ENCODE peak calls at places on chromosomes 7 and 10, in five cellular contexts. M is left lung, G is suprapubic skin, C is endodermal cell, H is A549. W is an unnamed sample.

GRCh38 chr7:5694221-5694754 is 87.2 kb downstream of the RNF216 start:
- DNase-seq in M (no peak), G (no peak), C (no peak), H (no peak), W (no peak)

GRCh38 chr7:54932818-54933543 is 85.8 kb upstream of the EGFR start:
- DNase-seq in M (peak; percentile 75), G (peak; percentile 70), C (peak; percentile 89), H (peak; percentile 69), W (peak; percentile 71)

GRCh38 chr7:18177815-18178660 is 150.4 kb upstream of the PRPS1L1 start:
- DNase-seq in M (no peak), G (no peak), C (peak; percentile 57), H (no peak), W (no peak)

GRCh38 chr10:30583778-30584415 is 45.7 kb downstream of the LYZL2 start:
- DNase-seq in M (peak; percentile 71), G (peak; percentile 72), C (no peak), H (peak; percentile 74), W (peak; percentile 77)

GRCh38 chr10:123154943-123155505 is 822 bp downstream of the BUB3 start:
- DNase-seq in M (no peak), G (no peak), C (peak; percentile 82), H (no peak), W (no peak)

GRCh38 chr7:17403996-17404395 is 105.5 kb downstream of the AHR start:
- DNase-seq in M (no peak), G (no peak), C (no peak), H (no peak), W (no peak)

GRCh38 chr7:103865442-103865841 is 124.0 kb downstream of the RELN start:
- DNase-seq in M (no peak), G (no peak), C (no peak), H (no peak), W (no peak)

GRCh38 chr10:49527850-49528249 is 11.1 kb downstream of the ERCC6 start:
- DNase-seq in M (no peak), G (no peak), C (no peak), H (no peak), W (no peak)

GRCh38 chr7:77476871-77477270 is 60.2 kb upstream of the PTPN12 start:
- DNase-seq in M (no peak), G (no peak), C (no peak), H (no peak), W (no peak)

GRCh38 chr10:117175215-117175900 is 21.9 kb upstream of the KCNK18 start:
- DNase-seq in M (peak; percentile 38), G (peak; percentile 66), C (peak; percentile 72), H (no peak), W (peak; percentile 51)

GRCh38 chr7:151454932-151455530 is 15.1 kb upstream of the CRYGN start:
- DNase-seq in M (no peak), G (peak; percentile 55), C (peak; percentile 51), H (no peak), W (no peak)

GRCh38 chr10:71743866-71744265 is 24.3 kb upstream of the C10orf105 start:
- DNase-seq in M (no peak), G (no peak), C (no peak), H (no peak), W (no peak)

GRCh38 chr10:63083904-63084689 is 49.0 kb upstream of the NRBF2 start:
- DNase-seq in M (no peak), G (peak; percentile 74), C (peak; percentile 65), H (peak; percentile 41), W (peak; percentile 74)

GRCh38 chr7:37901236-37901827 is 15.3 kb downstream of the SFRP4 start:
- DNase-seq in M (no peak), G (no peak), C (no peak), H (peak; percentile 51), W (no peak)

GRCh38 chr7:47591655-47592572 is 10.0 kb upstream of the TNS3 start:
- DNase-seq in M (no peak), G (no peak), C (no peak), H (peak; percentile 73), W (no peak)

GRCh38 chr7:111012799-111013675 is 77.9 kb upstream of the LRRN3 start:
- DNase-seq in M (no peak), G (no peak), C (no peak), H (no peak), W (no peak)

GRCh38 chr7:44693641-44694313 is 54.9 kb upstream of the ZMIZ2 start:
- DNase-seq in M (no peak), G (peak; percentile 45), C (no peak), H (no peak), W (no peak)

GRCh38 chr7:129605960-129606644 is 5.4 kb upstream of the NRF1 start:
- DNase-seq in M (no peak), G (no peak), C (no peak), H (no peak), W (no peak)

GRCh38 chr7:23020742-23021401 is 6.9 kb upstream of the HYCC1 start:
- DNase-seq in M (peak; percentile 39), G (peak; percentile 78), C (no peak), H (no peak), W (no peak)

GRCh38 chr10:21517983-21518628 is 7.4 kb downstream of the SKIDA1 start:
- DNase-seq in M (no peak), G (no peak), C (no peak), H (no peak), W (no peak)

GRCh38 chr10:59434463-59435326 is 72.3 kb upstream of the FAM13C start:
- DNase-seq in M (no peak), G (no peak), C (no peak), H (no peak), W (no peak)

GRCh38 chr10:79178614-79179403 is 110.0 kb downstream of the ZMIZ1 start:
- DNase-seq in M (no peak), G (no peak), C (peak; percentile 75), H (no peak), W (no peak)

GRCh38 chr7:107692501-107692900 is 31.9 kb downstream of the SLC26A4 start:
- DNase-seq in M (no peak), G (no peak), C (no peak), H (no peak), W (no peak)

GRCh38 chr7:127107601-127108007 is 145.1 kb downstream of the GRM8 start:
- DNase-seq in M (no peak), G (no peak), C (peak; percentile 89), H (peak; percentile 30), W (no peak)

GRCh38 chr7:117951285-117951684 is 78.0 kb upstream of the CTTNBP2 start:
- DNase-seq in M (no peak), G (no peak), C (no peak), H (no peak), W (no peak)

GRCh38 chr10:102312683-102313082 is 67.4 kb downstream of the GBF1 start:
- DNase-seq in M (no peak), G (no peak), C (no peak), H (no peak), W (no peak)

GRCh38 chr10:125035588-125036298 is 93.8 kb downstream of the ZRANB1 start:
- DNase-seq in M (no peak), G (no peak), C (no peak), H (no peak), W (no peak)

GRCh38 chr10:125034671-125035070 is 92.7 kb downstream of the ZRANB1 start:
- DNase-seq in M (no peak), G (no peak), C (no peak), H (no peak), W (no peak)

GRCh38 chr10:125033146-125033924 is 91.4 kb downstream of the ZRANB1 start:
- DNase-seq in M (no peak), G (no peak), C (no peak), H (no peak), W (no peak)

GRCh38 chr10:125037145-125037544 is 95.2 kb downstream of the ZRANB1 start:
- DNase-seq in M (peak; percentile 65), G (no peak), C (peak; percentile 60), H (peak; percentile 91), W (no peak)

GRCh38 chr10:125035136-125035535 is 93.2 kb downstream of the ZRANB1 start:
- DNase-seq in M (no peak), G (no peak), C (no peak), H (no peak), W (no peak)
- H3K27ac ChIP-seq in M (peak overlapping the region; percentile 15), G (no peak overlapping the region), C (no peak overlapping the region), H (peak overlapping the region; percentile 95), W (no peak overlapping the region)

DNA sequence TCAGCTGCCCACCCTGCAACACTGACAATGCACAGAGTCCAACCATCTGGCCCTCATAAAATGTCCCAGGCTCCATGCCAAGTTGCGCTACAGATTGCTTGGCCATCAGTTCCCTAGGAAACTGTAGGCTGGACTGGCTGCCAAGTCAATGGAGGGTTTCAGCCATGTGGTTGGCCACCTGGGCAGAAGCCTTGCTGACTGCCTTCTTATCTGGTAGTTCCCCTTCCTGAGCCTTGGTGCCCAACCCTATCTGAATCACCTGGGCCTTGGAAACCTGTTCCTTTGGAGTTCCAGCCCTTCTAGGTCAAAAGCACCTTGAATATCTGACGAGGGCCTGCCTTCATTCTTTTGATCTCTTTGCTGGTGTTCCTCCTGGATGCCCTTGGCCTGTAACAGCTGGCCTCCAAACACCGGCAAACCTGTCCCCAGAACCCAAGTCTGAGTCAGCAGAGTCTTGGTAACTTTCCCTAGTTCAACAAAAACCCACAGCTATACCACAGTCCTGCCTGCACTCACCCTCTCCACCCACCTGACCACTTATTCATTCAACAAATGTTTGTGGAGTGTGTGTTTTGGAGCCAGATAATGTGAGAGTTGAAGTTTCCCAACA is 37.4 kb upstream of the KDM7A start:
- DNase-seq in M (peak; percentile 64), G (no peak), C (no peak), H (no peak), W (no peak)
- H3K9me3 ChIP-seq in M (no peaks in the 10 kb centered on the region), G (no peaks in the 10 kb centered on the region), C (no peaks in the 10 kb centered on the region), H (no peaks in the 10 kb centered on the region), W (no peaks in the 10 kb centered on the region)

GRCh38 chr10:104348601-104349000 is 5.0 kb upstream of the CFAP58 start:
- DNase-seq in M (no peak), G (no peak), C (no peak), H (no peak), W (no peak)
- H3K4me1 ChIP-seq in M (peaks cover 72% of the 10 kb centered on the region), G (peaks cover 34% of the 10 kb centered on the region), C (no peaks in the 10 kb centered on the region), H (peaks cover 16% of the 10 kb centered on the region), W (no peaks in the 10 kb centered on the region)

GRCh38 chr7:560966-561630 is 41.5 kb upstream of the PDGFA start:
- DNase-seq in M (no peak), G (no peak), C (no peak), H (no peak), W (no peak)
- H3K27ac ChIP-seq in M (no peak overlapping the region), G (no peak overlapping the region), C (no peak overlapping the region), H (no peak overlapping the region), W (no peak overlapping the region)

GRCh38 chr10:133617196-133617595 is 9.4 kb downstream of the FRG2B start:
- DNase-seq in M (no peak), G (no peak), C (no peak), H (no peak), W (no peak)
- H3K9me3 ChIP-seq in M (no peaks in the 10 kb centered on the region), G (no peaks in the 10 kb centered on the region), C (peaks cover 52% of the 10 kb centered on the region), H (no peaks in the 10 kb centered on the region), W (no peaks in the 10 kb centered on the region)

GRCh38 chr10:110887560-110887959 is 15.8 kb downstream of the PDCD4 start:
- DNase-seq in M (no peak), G (no peak), C (no peak), H (no peak), W (no peak)

GRCh38 chr10:110898391-110898790 is 20.6 kb downstream of the BBIP1 start:
- DNase-seq in M (no peak), G (no peak), C (no peak), H (no peak), W (no peak)

GRCh38 chr10:110893559-110894179 is 21.9 kb downstream of the PDCD4 start:
- DNase-seq in M (no peak), G (no peak), C (no peak), H (peak; percentile 48), W (no peak)

GRCh38 chr10:110897184-110897583 is 21.8 kb downstream of the BBIP1 start:
- DNase-seq in M (no peak), G (no peak), C (no peak), H (no peak), W (peak; percentile 58)

GRCh38 chr10:110892602-110893001 is 20.9 kb downstream of the PDCD4 start:
- DNase-seq in M (no peak), G (no peak), C (no peak), H (no peak), W (no peak)
- H3K4me1 ChIP-seq in M (peaks cover 7% of the 10 kb centered on the region), G (peaks cover 17% of the 10 kb centered on the region), C (no peaks in the 10 kb centered on the region), H (peaks cover 3% of the 10 kb centered on the region), W (no peaks in the 10 kb centered on the region)

W was measured in right lobe of liver.